ENCODE peak calls at places on chromosome 1, in four cellular contexts. One of them, this sample, is unnamed.
A peak's percentile ranks its signal among the peaks of the same experiment; 100 is the strongest.

GRCh38 chr1:45863117-45863670 is 59.8 kb downstream of the MAST2 start:
- DNase-seq in HepG2: no peak
- DNase-seq in GM12878: no peak
- DNase-seq in H1: no peak
- DNase-seq in this sample: no peak

GRCh38 chr1:216500273-216500967 is 77.2 kb upstream of the USH2A start:
- DNase-seq in H1: no peak
- DNase-seq in GM12878: no peak
- DNase-seq in HepG2: peak; percentile 2
- DNase-seq in this sample: no peak

GRCh38 chr1:208040714-208041393 is 129.9 kb upstream of the CD34 start:
- DNase-seq in H1: no peak
- DNase-seq in GM12878: no peak
- DNase-seq in HepG2: no peak
- DNase-seq in this sample: no peak

GRCh38 chr1:81832573-81832972 is 31.8 kb downstream of the ADGRL2 start:
- DNase-seq in H1: no peak
- DNase-seq in HepG2: no peak
- DNase-seq in GM12878: no peak
- DNase-seq in this sample: no peak

GRCh38 chr1:152855661-152856060 is 4.1 kb upstream of the LCE7A start:
- DNase-seq in GM12878: no peak
- DNase-seq in HepG2: no peak
- DNase-seq in H1: no peak
- DNase-seq in this sample: no peak

GRCh38 chr1:40221977-40222772 is 25.6 kb upstream of the TMCO2 start:
- DNase-seq in HepG2: no peak
- DNase-seq in H1: no peak
- DNase-seq in GM12878: no peak
- DNase-seq in this sample: no peak

GRCh38 chr1:41898191-41898713 is 20.5 kb downstream of the HIVEP3 start:
- DNase-seq in H1: no peak
- DNase-seq in GM12878: no peak
- DNase-seq in HepG2: no peak
- DNase-seq in this sample: no peak

GRCh38 chr1:215568287-215568692 is 1.2 kb downstream of the KCTD3 start:
- DNase-seq in HepG2: no peak
- DNase-seq in GM12878: no peak
- DNase-seq in H1: no peak
- DNase-seq in this sample: no peak

GRCh38 chr1:85428471-85429077 is 36.4 kb downstream of the DDAH1 start:
- DNase-seq in H1: no peak
- DNase-seq in HepG2: no peak
- DNase-seq in GM12878: no peak
- DNase-seq in this sample: no peak

GRCh38 chr1:160209656-160210046 is 4.5 kb downstream of the PEA15 start:
- DNase-seq in GM12878: no peak
- DNase-seq in HepG2: no peak
- DNase-seq in H1: no peak
- DNase-seq in this sample: no peak

GRCh38 chr1:51535006-51535592 is 16.0 kb upstream of the EPS15 start:
- DNase-seq in GM12878: peak; percentile 54
- DNase-seq in HepG2: peak; percentile 17
- DNase-seq in H1: no peak
- DNase-seq in this sample: peak; percentile 39

GRCh38 chr1:76238094-76238551 is 163.6 kb downstream of the ST6GALNAC3 start:
- DNase-seq in HepG2: no peak
- DNase-seq in GM12878: no peak
- DNase-seq in H1: no peak
- DNase-seq in this sample: no peak

GRCh38 chr1:84598846-84599741 is 24.9 kb upstream of the CTBS start:
- DNase-seq in GM12878: peak; percentile 51
- DNase-seq in HepG2: no peak
- DNase-seq in H1: no peak
- DNase-seq in this sample: no peak

GRCh38 chr1:1004780-1005697 is 5.1 kb upstream of the HES4 start:
- DNase-seq in H1: no peak
- DNase-seq in GM12878: no peak
- DNase-seq in HepG2: no peak
- DNase-seq in this sample: no peak

GRCh38 chr1:100611086-100611485 is 73.1 kb downstream of the GPR88 start:
- DNase-seq in HepG2: no peak
- DNase-seq in H1: no peak
- DNase-seq in GM12878: no peak
- DNase-seq in this sample: no peak

GRCh38 chr1:14190508-14190907 is 408.0 kb upstream of the KAZN start:
- DNase-seq in HepG2: no peak
- DNase-seq in H1: peak; percentile 1
- DNase-seq in GM12878: no peak
- DNase-seq in this sample: no peak

GRCh38 chr1:73953186-73953585 is 244.8 kb downstream of the LRRIQ3 start:
- DNase-seq in GM12878: no peak
- DNase-seq in HepG2: no peak
- DNase-seq in H1: no peak
- DNase-seq in this sample: no peak

DNA sequence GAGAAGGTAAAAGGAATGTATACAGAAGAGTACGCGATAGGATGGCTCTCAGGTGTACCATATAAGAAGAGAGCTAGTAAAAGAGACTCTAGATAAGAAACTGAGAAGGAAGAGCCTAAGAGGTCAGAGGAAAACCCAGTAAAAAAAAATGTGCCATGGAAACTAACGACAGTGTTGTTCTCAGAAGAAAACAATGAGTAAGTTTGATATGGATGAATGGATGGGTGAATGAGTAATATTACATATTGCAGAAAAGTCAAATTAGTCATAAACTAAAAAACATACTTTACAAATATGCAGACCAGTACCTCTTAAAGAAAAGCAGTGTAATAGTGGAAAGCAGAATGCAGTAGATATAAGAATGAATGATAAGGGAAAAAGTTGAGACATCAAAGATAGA is 316.2 kb downstream of the HMCN1 start:
- DNase-seq in HepG2: no peak
- DNase-seq in GM12878: no peak
- DNase-seq in H1: no peak
- DNase-seq in this sample: no peak
- TF ChIP-seq YY1 in HepG2: no peak
- TF ChIP-seq YY1 in GM12878: no peak
- TF ChIP-seq YY1 in H1: no peak
- TF ChIP-seq YY1 in this sample: no peak

DNA sequence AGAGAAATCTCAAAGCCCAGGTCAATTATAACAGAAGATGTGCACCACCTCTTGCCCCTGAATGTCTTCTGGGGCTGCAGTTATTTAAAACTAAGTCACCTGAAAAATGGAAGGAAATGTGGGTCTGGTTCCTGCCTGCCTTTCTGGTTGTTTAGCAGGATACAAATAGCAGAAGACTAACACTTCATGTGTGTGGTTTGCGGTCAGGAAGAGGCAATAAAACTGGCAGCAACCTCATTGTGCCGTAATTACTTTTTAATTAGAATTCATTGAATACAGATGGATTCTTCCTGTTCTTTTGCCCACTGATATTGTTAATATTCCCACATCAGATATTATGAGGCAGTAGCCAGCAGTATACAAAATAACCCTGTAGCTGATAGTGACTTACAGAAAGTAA is 345.7 kb downstream of the ZNF326 start:
- DNase-seq in H1: no peak
- DNase-seq in GM12878: no peak
- DNase-seq in HepG2: no peak
- DNase-seq in this sample: no peak
- TF ChIP-seq SUZ12 in H1: no peak
- TF ChIP-seq SUZ12 in GM12878: no peak
- TF ChIP-seq SUZ12 in HepG2: no peak
- TF ChIP-seq SUZ12 in this sample: no peak

DNA sequence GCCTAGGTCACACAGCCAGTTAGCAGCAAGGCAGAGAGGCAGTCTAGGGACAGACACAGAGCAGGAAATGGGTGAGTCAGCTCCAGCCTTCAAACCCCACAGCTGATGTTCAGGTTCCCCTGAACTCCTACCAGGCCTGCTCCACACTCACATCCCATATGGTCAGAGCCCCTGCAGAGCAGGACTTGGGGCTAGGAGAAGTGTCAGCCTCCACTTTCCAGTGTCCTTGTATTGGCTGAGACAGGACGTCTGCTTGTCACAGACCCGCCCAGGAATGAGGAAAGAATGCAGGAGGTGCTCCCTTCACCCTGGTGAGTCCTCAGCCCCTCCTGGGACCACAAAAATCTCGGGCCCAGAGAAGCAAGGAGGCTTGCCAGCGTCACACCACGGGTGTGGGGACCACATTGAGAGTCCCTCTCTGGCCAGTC is 92.5 kb downstream of the LACTBL1 start:
- DNase-seq in H1: no peak
- DNase-seq in GM12878: no peak
- DNase-seq in HepG2: no peak
- DNase-seq in this sample: no peak
- TF ChIP-seq YY1 in H1: no peak
- TF ChIP-seq YY1 in GM12878: no peak
- TF ChIP-seq YY1 in HepG2: no peak
- TF ChIP-seq YY1 in this sample: no peak

GRCh38 chr1:16484501-16484835 is 29.6 kb downstream of the RNU1-1 start:
- DNase-seq in GM12878: no peak
- DNase-seq in H1: no peak
- DNase-seq in HepG2: no peak
- DNase-seq in this sample: no peak

GRCh38 chr1:16484931-16485330 is 29.2 kb downstream of the RNU1-1 start:
- DNase-seq in HepG2: no peak
- DNase-seq in H1: no peak
- DNase-seq in GM12878: no peak
- DNase-seq in this sample: no peak
- TF ChIP-seq SUZ12 in HepG2: no peak
- TF ChIP-seq SUZ12 in H1: no peak
- TF ChIP-seq SUZ12 in GM12878: no peak
- TF ChIP-seq SUZ12 in this sample: no peak

GRCh38 chr1:204074274-204075115 is 1.6 kb downstream of the SOX13 start:
- DNase-seq in HepG2: peak; percentile 87
- DNase-seq in GM12878: no peak
- DNase-seq in H1: no peak
- DNase-seq in this sample: peak; percentile 61
- TF ChIP-seq YY1 in HepG2: peak; percentile 50
- TF ChIP-seq YY1 in GM12878: no peak
- TF ChIP-seq YY1 in H1: no peak
- TF ChIP-seq YY1 in this sample: no peak

DNA sequence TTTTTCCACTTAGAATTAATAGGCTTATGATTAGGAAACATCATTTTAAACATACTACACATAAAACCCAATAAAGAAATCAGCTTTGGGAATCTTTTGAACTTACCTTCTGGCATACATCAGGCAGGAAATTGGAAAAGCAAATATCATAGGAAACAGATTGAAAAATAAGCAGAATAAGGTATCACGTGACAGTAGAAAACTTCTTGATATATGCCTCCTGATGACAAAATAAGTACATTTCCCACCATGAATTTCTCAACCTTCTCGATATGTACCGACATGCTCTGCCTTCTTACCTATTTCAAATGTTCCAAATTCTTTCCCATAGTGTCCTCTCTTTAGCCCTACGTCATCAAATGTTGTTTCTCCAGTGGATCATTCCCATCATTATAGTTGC is 72.4 kb downstream of the CLCA4 start:
- DNase-seq in GM12878: no peak
- DNase-seq in H1: no peak
- DNase-seq in HepG2: no peak
- DNase-seq in this sample: no peak
- TF ChIP-seq SUZ12 in GM12878: no peak
- TF ChIP-seq SUZ12 in H1: no peak
- TF ChIP-seq SUZ12 in HepG2: no peak
- TF ChIP-seq SUZ12 in this sample: no peak

GRCh38 chr1:227728059-227728891 is 6.8 kb downstream of the JMJD4 start:
- DNase-seq in GM12878: peak; percentile 24
- DNase-seq in HepG2: peak; percentile 69
- DNase-seq in H1: peak; percentile 34
- DNase-seq in this sample: peak; percentile 86
- TF ChIP-seq YY1 in GM12878: no peak
- TF ChIP-seq YY1 in HepG2: no peak
- TF ChIP-seq YY1 in H1: no peak
- TF ChIP-seq YY1 in this sample: no peak

This sample was measured in NT2/D1.